ENCODE peak calls at places on chromosomes 2 and 18, in ten cellular contexts. One of them, this sample, is unnamed.

GRCh38 chr18:62735387-62735786 is 20.0 kb downstream of the PHLPP1 start:
- DNase-seq in heart left ventricle: no peak
- DNase-seq in Right ventricle myocardium superior: no peak
- DNase-seq in effector memory CD8-positive, alpha-beta T cell: no peak
- DNase-seq in fibroblast of lung: no peak
- DNase-seq in iPS DF 6.9: no peak
- DNase-seq in osteocyte: no peak
- DNase-seq in NCI-H2107: no peak
- DNase-seq in NCI-H2171 treated with DMSO at 0.1 percent for 48 hours: no peak
- DNase-seq in activated CD4-positive, alpha-beta T cell treated with anti-CD3 and anti-CD28 coated beads for 48 hours: no peak
- DNase-seq in this sample: no peak

GRCh38 chr18:58189008-58189407 is 145.0 kb downstream of the NEDD4L start:
- DNase-seq in heart left ventricle: no peak
- DNase-seq in Right ventricle myocardium superior: no peak
- DNase-seq in effector memory CD8-positive, alpha-beta T cell: no peak
- DNase-seq in fibroblast of lung: no peak
- DNase-seq in iPS DF 6.9: no peak
- DNase-seq in osteocyte: no peak
- DNase-seq in NCI-H2107: peak
- DNase-seq in NCI-H2171 treated with DMSO at 0.1 percent for 48 hours: peak
- DNase-seq in activated CD4-positive, alpha-beta T cell treated with anti-CD3 and anti-CD28 coated beads for 48 hours: no peak
- DNase-seq in this sample: no peak

GRCh38 chr2:235394278-235394828 is 99.5 kb upstream of the AGAP1 start:
- DNase-seq in heart left ventricle: no peak
- DNase-seq in Right ventricle myocardium superior: no peak
- DNase-seq in effector memory CD8-positive, alpha-beta T cell: no peak
- DNase-seq in fibroblast of lung: peak
- DNase-seq in iPS DF 6.9: no peak
- DNase-seq in osteocyte: no peak
- DNase-seq in NCI-H2107: no peak
- DNase-seq in NCI-H2171 treated with DMSO at 0.1 percent for 48 hours: no peak
- DNase-seq in activated CD4-positive, alpha-beta T cell treated with anti-CD3 and anti-CD28 coated beads for 48 hours: no peak
- DNase-seq in this sample: peak

GRCh38 chr2:74006424-74006823 is 21.7 kb downstream of the TET3 start:
- DNase-seq in heart left ventricle: no peak
- DNase-seq in Right ventricle myocardium superior: no peak
- DNase-seq in effector memory CD8-positive, alpha-beta T cell: no peak
- DNase-seq in fibroblast of lung: peak
- DNase-seq in iPS DF 6.9: no peak
- DNase-seq in osteocyte: no peak
- DNase-seq in NCI-H2107: no peak
- DNase-seq in NCI-H2171 treated with DMSO at 0.1 percent for 48 hours: no peak
- DNase-seq in activated CD4-positive, alpha-beta T cell treated with anti-CD3 and anti-CD28 coated beads for 48 hours: no peak
- DNase-seq in this sample: no peak

GRCh38 chr2:45923701-45924100 is 272.2 kb downstream of the PRKCE start:
- DNase-seq in heart left ventricle: no peak
- DNase-seq in Right ventricle myocardium superior: no peak
- DNase-seq in effector memory CD8-positive, alpha-beta T cell: no peak
- DNase-seq in fibroblast of lung: no peak
- DNase-seq in iPS DF 6.9: no peak
- DNase-seq in osteocyte: no peak
- DNase-seq in NCI-H2107: no peak
- DNase-seq in NCI-H2171 treated with DMSO at 0.1 percent for 48 hours: no peak
- DNase-seq in activated CD4-positive, alpha-beta T cell treated with anti-CD3 and anti-CD28 coated beads for 48 hours: no peak
- DNase-seq in this sample: no peak

GRCh38 chr2:933734-934295 is 16.8 kb upstream of the SNTG2 start:
- DNase-seq in heart left ventricle: no peak
- DNase-seq in Right ventricle myocardium superior: no peak
- DNase-seq in effector memory CD8-positive, alpha-beta T cell: no peak
- DNase-seq in fibroblast of lung: no peak
- DNase-seq in iPS DF 6.9: no peak
- DNase-seq in osteocyte: no peak
- DNase-seq in NCI-H2107: no peak
- DNase-seq in NCI-H2171 treated with DMSO at 0.1 percent for 48 hours: no peak
- DNase-seq in activated CD4-positive, alpha-beta T cell treated with anti-CD3 and anti-CD28 coated beads for 48 hours: no peak
- DNase-seq in this sample: no peak

GRCh38 chr2:205684871-205685313 is 2.6 kb downstream of the NRP2 start:
- DNase-seq in heart left ventricle: no peak
- DNase-seq in Right ventricle myocardium superior: no peak
- DNase-seq in effector memory CD8-positive, alpha-beta T cell: no peak
- DNase-seq in fibroblast of lung: peak
- DNase-seq in iPS DF 6.9: no peak
- DNase-seq in osteocyte: no peak
- DNase-seq in NCI-H2107: no peak
- DNase-seq in NCI-H2171 treated with DMSO at 0.1 percent for 48 hours: peak
- DNase-seq in activated CD4-positive, alpha-beta T cell treated with anti-CD3 and anti-CD28 coated beads for 48 hours: peak
- DNase-seq in this sample: no peak

GRCh38 chr2:144419218-144419617 is 100.7 kb downstream of the ZEB2 start:
- DNase-seq in heart left ventricle: no peak
- DNase-seq in Right ventricle myocardium superior: no peak
- DNase-seq in effector memory CD8-positive, alpha-beta T cell: no peak
- DNase-seq in fibroblast of lung: no peak
- DNase-seq in iPS DF 6.9: no peak
- DNase-seq in osteocyte: no peak
- DNase-seq in NCI-H2107: no peak
- DNase-seq in NCI-H2171 treated with DMSO at 0.1 percent for 48 hours: no peak
- DNase-seq in activated CD4-positive, alpha-beta T cell treated with anti-CD3 and anti-CD28 coated beads for 48 hours: no peak
- DNase-seq in this sample: no peak

GRCh38 chr2:233267516-233268245 is 16.2 kb downstream of the ATG16L1 start:
- DNase-seq in heart left ventricle: no peak
- DNase-seq in Right ventricle myocardium superior: no peak
- DNase-seq in effector memory CD8-positive, alpha-beta T cell: peak
- DNase-seq in fibroblast of lung: no peak
- DNase-seq in iPS DF 6.9: no peak
- DNase-seq in osteocyte: no peak
- DNase-seq in NCI-H2107: no peak
- DNase-seq in NCI-H2171 treated with DMSO at 0.1 percent for 48 hours: no peak
- DNase-seq in activated CD4-positive, alpha-beta T cell treated with anti-CD3 and anti-CD28 coated beads for 48 hours: peak
- DNase-seq in this sample: no peak

GRCh38 chr18:62979172-62979571 is 263.8 kb downstream of the PHLPP1 start:
- DNase-seq in heart left ventricle: no peak
- DNase-seq in Right ventricle myocardium superior: peak
- DNase-seq in effector memory CD8-positive, alpha-beta T cell: no peak
- DNase-seq in fibroblast of lung: peak
- DNase-seq in iPS DF 6.9: no peak
- DNase-seq in osteocyte: no peak
- DNase-seq in NCI-H2107: peak
- DNase-seq in NCI-H2171 treated with DMSO at 0.1 percent for 48 hours: peak
- DNase-seq in activated CD4-positive, alpha-beta T cell treated with anti-CD3 and anti-CD28 coated beads for 48 hours: no peak
- DNase-seq in this sample: no peak

GRCh38 chr2:239485622-239486021 is 84.8 kb upstream of the HDAC4 start:
- DNase-seq in heart left ventricle: peak
- DNase-seq in Right ventricle myocardium superior: no peak
- DNase-seq in effector memory CD8-positive, alpha-beta T cell: no peak
- DNase-seq in fibroblast of lung: no peak
- DNase-seq in iPS DF 6.9: no peak
- DNase-seq in osteocyte: no peak
- DNase-seq in NCI-H2107: no peak
- DNase-seq in NCI-H2171 treated with DMSO at 0.1 percent for 48 hours: no peak
- DNase-seq in activated CD4-positive, alpha-beta T cell treated with anti-CD3 and anti-CD28 coated beads for 48 hours: no peak
- DNase-seq in this sample: no peak

GRCh38 chr2:172531309-172531708 is 24.6 kb upstream of the PDK1 start:
- DNase-seq in heart left ventricle: no peak
- DNase-seq in Right ventricle myocardium superior: no peak
- DNase-seq in effector memory CD8-positive, alpha-beta T cell: no peak
- DNase-seq in fibroblast of lung: no peak
- DNase-seq in iPS DF 6.9: no peak
- DNase-seq in osteocyte: no peak
- DNase-seq in NCI-H2107: no peak
- DNase-seq in NCI-H2171 treated with DMSO at 0.1 percent for 48 hours: no peak
- DNase-seq in activated CD4-positive, alpha-beta T cell treated with anti-CD3 and anti-CD28 coated beads for 48 hours: no peak
- DNase-seq in this sample: no peak

GRCh38 chr2:37020212-37020886 is 54.0 kb upstream of the STRN start:
- DNase-seq in heart left ventricle: peak
- DNase-seq in Right ventricle myocardium superior: peak
- DNase-seq in effector memory CD8-positive, alpha-beta T cell: no peak
- DNase-seq in fibroblast of lung: peak
- DNase-seq in iPS DF 6.9: no peak
- DNase-seq in osteocyte: no peak
- DNase-seq in NCI-H2107: no peak
- DNase-seq in NCI-H2171 treated with DMSO at 0.1 percent for 48 hours: no peak
- DNase-seq in activated CD4-positive, alpha-beta T cell treated with anti-CD3 and anti-CD28 coated beads for 48 hours: no peak
- DNase-seq in this sample: peak

GRCh38 chr2:235170016-235170415 is 218.2 kb downstream of the SH3BP4 start:
- DNase-seq in heart left ventricle: no peak
- DNase-seq in Right ventricle myocardium superior: no peak
- DNase-seq in effector memory CD8-positive, alpha-beta T cell: no peak
- DNase-seq in fibroblast of lung: peak
- DNase-seq in iPS DF 6.9: no peak
- DNase-seq in osteocyte: no peak
- DNase-seq in NCI-H2107: no peak
- DNase-seq in NCI-H2171 treated with DMSO at 0.1 percent for 48 hours: no peak
- DNase-seq in activated CD4-positive, alpha-beta T cell treated with anti-CD3 and anti-CD28 coated beads for 48 hours: no peak
- DNase-seq in this sample: peak

GRCh38 chr2:15956230-15956629 is 15.9 kb downstream of the MYCN start:
- DNase-seq in heart left ventricle: no peak
- DNase-seq in Right ventricle myocardium superior: no peak
- DNase-seq in effector memory CD8-positive, alpha-beta T cell: no peak
- DNase-seq in fibroblast of lung: no peak
- DNase-seq in iPS DF 6.9: no peak
- DNase-seq in osteocyte: no peak
- DNase-seq in NCI-H2107: no peak
- DNase-seq in NCI-H2171 treated with DMSO at 0.1 percent for 48 hours: no peak
- DNase-seq in activated CD4-positive, alpha-beta T cell treated with anti-CD3 and anti-CD28 coated beads for 48 hours: no peak
- DNase-seq in this sample: no peak

GRCh38 chr2:55875434-55876135 is 48.0 kb downstream of the EFEMP1 start:
- DNase-seq in heart left ventricle: no peak
- DNase-seq in Right ventricle myocardium superior: no peak
- DNase-seq in effector memory CD8-positive, alpha-beta T cell: no peak
- DNase-seq in fibroblast of lung: no peak
- DNase-seq in iPS DF 6.9: no peak
- DNase-seq in osteocyte: no peak
- DNase-seq in NCI-H2107: no peak
- DNase-seq in NCI-H2171 treated with DMSO at 0.1 percent for 48 hours: no peak
- DNase-seq in activated CD4-positive, alpha-beta T cell treated with anti-CD3 and anti-CD28 coated beads for 48 hours: no peak
- DNase-seq in this sample: peak

GRCh38 chr18:29018976-29019375 is 842.0 kb upstream of the CDH2 start:
- DNase-seq in heart left ventricle: no peak
- DNase-seq in Right ventricle myocardium superior: no peak
- DNase-seq in effector memory CD8-positive, alpha-beta T cell: no peak
- DNase-seq in fibroblast of lung: no peak
- DNase-seq in iPS DF 6.9: no peak
- DNase-seq in osteocyte: no peak
- DNase-seq in NCI-H2107: no peak
- DNase-seq in NCI-H2171 treated with DMSO at 0.1 percent for 48 hours: no peak
- DNase-seq in activated CD4-positive, alpha-beta T cell treated with anti-CD3 and anti-CD28 coated beads for 48 hours: no peak
- DNase-seq in this sample: no peak

GRCh38 chr2:190599073-190599472 is 49.8 kb upstream of the NAB1 start:
- DNase-seq in heart left ventricle: no peak
- DNase-seq in Right ventricle myocardium superior: no peak
- DNase-seq in effector memory CD8-positive, alpha-beta T cell: no peak
- DNase-seq in fibroblast of lung: no peak
- DNase-seq in iPS DF 6.9: no peak
- DNase-seq in osteocyte: no peak
- DNase-seq in NCI-H2107: no peak
- DNase-seq in NCI-H2171 treated with DMSO at 0.1 percent for 48 hours: no peak
- DNase-seq in activated CD4-positive, alpha-beta T cell treated with anti-CD3 and anti-CD28 coated beads for 48 hours: no peak
- DNase-seq in this sample: no peak